ENCODE peak calls at places on chromosomes 16 and 17, in four cellular contexts. D is PC-9, A is cardiac muscle cell, N is Caco-2. G is an unnamed sample.

GRCh38 chr17:77692571-77693161 is 265.8 kb upstream of the TNRC6C start:
- DNase-seq in A (no peak), N (no peak), D (no peak), G (no peak)

GRCh38 chr17:82869536-82869935 is 29.7 kb upstream of the ZNF750 start:
- DNase-seq in N (no peak), A (no peak), D (no peak), G (no peak)

GRCh38 chr16:75122609-75123008 is 6.0 kb upstream of the LDHD start:
- DNase-seq in A (no peak), N (no peak), D (no peak), G (no peak)

GRCh38 chr16:82091225-82091624 is 56.2 kb downstream of the HSD17B2 start:
- DNase-seq in A (peak; percentile 25), N (no peak), D (no peak), G (no peak)

GRCh38 chr17:62085511-62086408 is 20.7 kb upstream of the MED13 start:
- DNase-seq in A (no peak), N (peak; percentile 27), D (no peak), G (no peak)

GRCh38 chr17:45789874-45790273 is 5.8 kb downstream of the CRHR1 start:
- DNase-seq in D (no peak), N (no peak), A (no peak), G (no peak)

GRCh38 chr16:3999479-3999868 is 116.8 kb downstream of the ADCY9 start:
- DNase-seq in A (peak; percentile 93), N (no peak), D (no peak), G (no peak)

GRCh38 chr17:76565728-76566612 is 19.7 kb downstream of the ST6GALNAC2 start:
- DNase-seq in D (no peak), A (no peak), N (no peak), G (no peak)

GRCh38 chr17:39099686-39100293 is 51.6 kb downstream of the PLXDC1 start:
- DNase-seq in A (peak; percentile 93), N (no peak), D (no peak), G (no peak)
- H3K4me3 ChIP-seq in A (no peak overlapping the region), N (no peak overlapping the region), D (no peak overlapping the region), G (no peak overlapping the region)

GRCh38 chr16:85605912-85606841 is 6.9 kb upstream of the GSE1 start:
- DNase-seq in D (no peak), N (no peak), A (no peak), G (no peak)
- H3K4me1 ChIP-seq in D (peaks cover 19% of the 10 kb centered on the region), N (peaks cover 40% of the 10 kb centered on the region), A (peaks cover 71% of the 10 kb centered on the region), G (peaks cover 14% of the 10 kb centered on the region)

DNA sequence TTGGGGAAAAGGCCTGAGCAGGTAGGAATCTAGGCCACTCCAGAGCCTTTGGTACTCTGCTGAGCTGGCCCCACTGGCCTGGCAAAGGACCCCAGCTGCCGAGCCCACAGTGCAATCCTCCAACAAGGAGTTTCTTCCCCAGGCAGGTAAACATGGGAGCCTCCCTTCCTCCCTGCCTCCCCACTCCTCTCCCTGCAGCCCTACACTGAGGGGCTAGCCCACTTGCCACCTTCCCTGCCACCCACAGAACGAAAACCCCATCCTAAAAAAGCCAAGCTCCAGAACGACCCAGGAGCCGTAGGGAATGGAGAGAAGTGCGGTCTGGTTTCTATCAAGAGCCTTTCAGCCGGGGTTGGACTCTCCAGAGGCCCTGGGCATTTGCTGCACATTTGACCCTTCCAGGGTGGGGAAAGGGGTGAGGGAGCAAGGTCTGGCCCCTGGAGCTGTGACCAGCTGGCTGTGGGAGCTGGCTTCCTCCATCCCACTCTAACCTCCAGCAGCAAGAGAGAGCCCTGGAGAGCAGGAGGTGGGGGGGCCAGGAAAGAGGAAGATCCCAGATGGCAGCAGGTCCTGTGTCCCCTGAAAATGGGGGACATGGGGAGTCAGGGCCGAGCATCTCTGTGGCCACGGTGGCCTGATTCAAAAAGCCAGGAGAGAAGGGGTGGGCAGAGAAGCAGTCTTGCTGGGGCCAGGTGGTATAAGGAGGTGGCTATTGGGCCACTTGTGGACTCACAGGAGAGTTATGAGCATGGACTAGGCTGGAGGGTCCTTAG is 1.3 kb downstream of the HID1 start:
- DNase-seq in D (no peak), A (no peak), N (no peak), G (no peak)
- H3K4me3 ChIP-seq in D (peak overlapping the region; percentile 96), A (peak overlapping the region; percentile 48), N (peak overlapping the region; percentile 90), G (peak overlapping the region; percentile 78)

GRCh38 chr17:2958706-2959222 is 104.6 kb downstream of the OR1D5 start:
- DNase-seq in N (no peak), D (no peak), A (no peak), G (no peak)

GRCh38 chr17:2961446-2961845 is 102.0 kb downstream of the OR1D5 start:
- DNase-seq in N (no peak), D (no peak), A (no peak), G (no peak)

GRCh38 chr17:2962236-2962635 is 101.2 kb downstream of the OR1D5 start:
- DNase-seq in A (no peak), N (no peak), D (no peak), G (no peak)

GRCh38 chr17:2957631-2958286 is 105.6 kb downstream of the OR1D5 start:
- DNase-seq in D (no peak), N (no peak), A (peak; percentile 53), G (no peak)

DNA sequence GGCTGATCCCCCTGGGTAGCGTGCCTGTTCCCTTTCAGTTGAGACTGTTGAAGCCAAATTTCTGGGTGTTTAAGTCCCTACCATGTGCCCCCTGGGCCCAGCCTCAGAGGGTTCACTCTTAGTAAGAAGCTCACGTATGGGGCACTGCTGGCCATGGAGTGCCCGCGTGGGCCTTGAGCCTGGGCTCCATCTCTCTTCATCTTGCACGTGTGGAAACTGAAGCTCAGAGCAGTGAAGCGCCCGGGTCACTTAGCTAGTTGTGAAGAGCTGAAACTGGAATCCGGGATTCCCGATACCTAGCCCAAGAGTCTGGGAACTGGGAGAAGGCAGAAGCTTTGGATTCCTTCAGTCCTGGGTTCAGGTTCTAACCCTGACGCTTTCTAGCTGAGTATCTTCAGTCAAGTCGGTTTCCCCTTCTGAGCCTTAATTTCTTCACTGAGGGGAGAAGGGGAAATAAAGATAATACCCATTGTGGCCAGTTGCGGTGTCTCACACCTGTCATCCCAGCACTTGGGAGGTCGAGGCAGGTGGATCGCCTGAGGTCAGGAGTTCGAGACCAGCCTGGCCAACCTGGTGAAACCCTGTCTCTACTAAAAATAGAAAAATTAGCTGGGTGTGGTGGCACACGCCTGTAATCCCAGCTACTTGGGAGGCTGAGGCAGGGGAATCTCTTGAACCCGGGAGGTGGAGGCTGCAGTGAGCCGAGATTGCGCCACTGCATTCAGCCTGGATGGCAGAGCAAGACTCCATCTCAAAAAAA is 103.9 kb downstream of the OR1D5 start:
- DNase-seq in D (no peak), N (no peak), A (no peak), G (no peak)
- H3K4me1 ChIP-seq in D (peaks cover 62% of the 10 kb centered on the region), N (peaks cover 34% of the 10 kb centered on the region), A (no peaks in the 10 kb centered on the region), G (no peaks in the 10 kb centered on the region)

GRCh38 chr16:21057875-21058274 is 92.8 kb downstream of the DNAH3 start:
- DNase-seq in D (no peak), A (no peak), N (no peak), G (no peak)

GRCh38 chr16:21053595-21053994 is 97.1 kb downstream of the DNAH3 start:
- DNase-seq in N (no peak), D (no peak), A (no peak), G (no peak)
- H3K4me3 ChIP-seq in N (no peak overlapping the region), D (no peak overlapping the region), A (no peak overlapping the region), G (no peak overlapping the region)

GRCh38 chr17:18318122-18318521 is 3.0 kb downstream of the SMCR8 start:
- DNase-seq in D (no peak), A (no peak), N (no peak), G (no peak)

GRCh38 chr17:18315498-18316360 is 636 bp downstream of the SMCR8 start:
- DNase-seq in A (no peak), N (no peak), D (no peak), G (no peak)

GRCh38 chr17:18318771-18319450 is 3.8 kb downstream of the SMCR8 start:
- DNase-seq in A (no peak), N (no peak), D (no peak), G (no peak)

GRCh38 chr17:18314059-18314730 is 599 bp downstream of the TOP3A start:
- DNase-seq in N (no peak), D (no peak), A (peak; percentile 15), G (no peak)

DNA sequence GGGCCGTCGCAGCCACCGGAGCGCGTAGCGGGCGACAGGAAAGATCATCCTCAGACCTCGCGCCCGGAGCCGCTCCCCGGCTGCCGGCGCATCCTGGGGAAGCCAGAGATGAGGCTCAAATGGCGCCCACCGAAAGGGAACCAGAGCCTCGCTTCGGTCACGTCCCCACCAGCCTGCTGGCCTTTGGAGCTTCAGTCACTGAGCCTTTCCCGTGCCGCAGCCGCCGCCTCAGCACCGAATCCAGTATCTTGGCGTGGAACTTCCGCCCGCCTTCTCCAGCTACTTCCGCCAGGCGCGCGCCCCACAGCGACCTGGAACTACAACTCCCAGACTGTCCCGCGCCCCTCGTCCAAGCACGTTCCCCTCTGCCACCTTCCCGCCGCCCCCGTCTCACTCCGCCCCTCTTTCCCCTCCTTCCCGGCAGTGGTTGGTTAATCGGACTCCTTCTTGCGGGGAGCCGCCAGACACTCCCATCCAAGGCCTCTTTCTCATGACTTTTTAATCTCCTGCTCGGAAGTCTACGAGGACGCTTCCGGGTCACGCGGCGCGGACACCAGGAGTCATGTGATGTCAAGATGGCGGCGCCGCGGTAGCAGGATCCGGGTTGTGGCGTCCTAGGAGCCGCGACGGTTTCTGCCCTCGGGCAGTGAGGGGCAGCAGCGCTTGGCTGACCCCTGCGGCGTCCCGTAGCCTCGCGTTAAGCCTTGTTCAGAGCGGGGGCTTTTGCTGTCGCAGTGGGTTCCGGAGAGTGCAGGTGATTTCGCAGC is at the start of the genes SMCR8 and TOP3A:
- DNase-seq in A (peak; percentile 99), D (peak; percentile 96), N (peak; percentile 98), G (peak; percentile 98)
- H3K4me1 ChIP-seq in A (peaks cover 19% of the 10 kb centered on the region), D (peaks cover 42% of the 10 kb centered on the region), N (peaks cover 12% of the 10 kb centered on the region), G (peaks cover 56% of the 10 kb centered on the region)

GRCh38 chr16:72956124-72957064 is 91.5 kb downstream of the ZFHX3 start:
- DNase-seq in N (no peak), A (no peak), D (no peak), G (no peak)

GRCh38 chr16:72948238-72948559 is 99.7 kb downstream of the ZFHX3 start:
- DNase-seq in D (no peak), N (no peak), A (no peak), G (no peak)

GRCh38 chr16:72950669-72951068 is 97.3 kb downstream of the ZFHX3 start:
- DNase-seq in A (no peak), D (no peak), N (no peak), G (no peak)

GRCh38 chr16:72951916-72952315 is 96.0 kb downstream of the ZFHX3 start:
- DNase-seq in N (no peak), A (no peak), D (no peak), G (no peak)

GRCh38 chr16:72952404-72953301 is 95.3 kb downstream of the ZFHX3 start:
- DNase-seq in N (no peak), A (peak; percentile 62), D (no peak), G (no peak)
- H3K4me3 ChIP-seq in N (no peak overlapping the region), A (no peak overlapping the region), D (no peak overlapping the region), G (no peak overlapping the region)

DNA sequence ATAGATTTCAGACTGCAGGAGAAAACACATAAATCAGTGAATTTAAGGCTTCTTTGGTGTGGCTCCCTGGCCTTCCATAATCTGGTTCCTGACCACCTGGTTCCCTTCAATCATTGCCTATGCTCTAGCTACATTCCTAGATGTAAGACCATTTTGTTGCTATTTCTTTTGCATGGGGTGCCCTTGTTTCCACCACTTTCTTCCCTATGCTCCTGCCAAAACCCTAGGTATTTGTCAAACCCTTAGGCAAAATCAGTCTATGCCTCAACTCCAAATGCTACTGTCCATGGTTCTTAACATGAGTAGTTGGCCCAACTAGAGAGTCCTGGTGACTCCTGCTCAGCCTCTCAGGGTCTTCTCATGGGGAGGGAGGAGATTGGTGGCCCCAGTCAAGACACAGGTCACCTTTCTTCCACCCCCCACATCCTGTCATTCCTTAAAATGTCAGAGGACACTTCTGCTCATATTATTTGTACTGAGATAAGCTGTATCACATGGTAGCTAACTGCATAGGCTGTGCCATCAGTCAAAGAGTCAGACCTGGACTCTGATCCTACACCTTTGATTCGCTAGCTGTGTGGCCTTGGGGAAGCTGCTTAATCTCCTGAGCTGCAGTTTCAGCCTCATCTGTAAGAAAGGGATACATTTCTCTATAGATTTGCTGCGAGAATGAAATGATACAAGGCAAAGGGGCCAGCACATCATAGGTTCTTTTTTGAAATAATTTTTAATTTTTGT is 15.0 kb downstream of the ACSM5 start:
- DNase-seq in A (no peak), D (no peak), N (no peak), G (no peak)
- H3K4me1 ChIP-seq in A (no peaks in the 10 kb centered on the region), D (no peaks in the 10 kb centered on the region), N (no peaks in the 10 kb centered on the region), G (no peaks in the 10 kb centered on the region)

G was measured in effector memory CD4-positive, alpha-beta T cell.